ENCODE peak calls at places on chromosomes 12 and 14, in ten cellular contexts. One of them, this sample, is unnamed.

GRCh38 chr12:30515351-30515750 is 180.3 kb downstream of the IPO8 start:
- DNase-seq in lower lobe of right lung: no peak
- DNase-seq in AG09309: no peak
- DNase-seq in tibial artery: no peak
- DNase-seq in choroid plexus epithelial cell: peak
- DNase-seq in astrocyte of the spinal cord: peak
- DNase-seq in tibial nerve: no peak
- DNase-seq in K562: no peak
- DNase-seq in stomach: no peak
- DNase-seq in H7: peak
- DNase-seq in this sample: no peak

GRCh38 chr14:32379447-32379846 is 50.3 kb downstream of the AKAP6 start:
- DNase-seq in K562: no peak
- DNase-seq in astrocyte of the spinal cord: no peak
- DNase-seq in tibial artery: no peak
- DNase-seq in choroid plexus epithelial cell: no peak
- DNase-seq in lower lobe of right lung: no peak
- DNase-seq in H7: no peak
- DNase-seq in tibial nerve: no peak
- DNase-seq in stomach: no peak
- DNase-seq in AG09309: no peak
- DNase-seq in this sample: no peak

GRCh38 chr12:80262372-80263170 is 163.2 kb downstream of the OTOGL start:
- DNase-seq in astrocyte of the spinal cord: no peak
- DNase-seq in lower lobe of right lung: no peak
- DNase-seq in choroid plexus epithelial cell: no peak
- DNase-seq in tibial nerve: no peak
- DNase-seq in H7: no peak
- DNase-seq in AG09309: no peak
- DNase-seq in K562: no peak
- DNase-seq in stomach: no peak
- DNase-seq in tibial artery: no peak
- DNase-seq in this sample: no peak

GRCh38 chr14:92280554-92281262 is 42.3 kb upstream of the SLC24A4 start:
- DNase-seq in stomach: no peak
- DNase-seq in K562: no peak
- DNase-seq in choroid plexus epithelial cell: peak
- DNase-seq in H7: no peak
- DNase-seq in AG09309: no peak
- DNase-seq in tibial artery: no peak
- DNase-seq in lower lobe of right lung: no peak
- DNase-seq in tibial nerve: no peak
- DNase-seq in astrocyte of the spinal cord: no peak
- DNase-seq in this sample: no peak

GRCh38 chr12:114658002-114658441 is 26.0 kb downstream of the TBX3 start:
- DNase-seq in H7: no peak
- DNase-seq in K562: no peak
- DNase-seq in lower lobe of right lung: no peak
- DNase-seq in stomach: no peak
- DNase-seq in tibial nerve: no peak
- DNase-seq in astrocyte of the spinal cord: no peak
- DNase-seq in choroid plexus epithelial cell: no peak
- DNase-seq in AG09309: no peak
- DNase-seq in tibial artery: no peak
- DNase-seq in this sample: no peak

GRCh38 chr12:82608706-82609105 is 78.0 kb upstream of the TMTC2 start:
- DNase-seq in AG09309: peak
- DNase-seq in lower lobe of right lung: no peak
- DNase-seq in stomach: no peak
- DNase-seq in tibial nerve: no peak
- DNase-seq in K562: no peak
- DNase-seq in tibial artery: no peak
- DNase-seq in choroid plexus epithelial cell: peak
- DNase-seq in H7: no peak
- DNase-seq in astrocyte of the spinal cord: no peak
- DNase-seq in this sample: no peak

GRCh38 chr12:109944975-109945374 is 44.9 kb downstream of the TCHP start:
- DNase-seq in lower lobe of right lung: no peak
- DNase-seq in tibial nerve: no peak
- DNase-seq in K562: no peak
- DNase-seq in tibial artery: no peak
- DNase-seq in choroid plexus epithelial cell: peak
- DNase-seq in astrocyte of the spinal cord: peak
- DNase-seq in AG09309: no peak
- DNase-seq in stomach: no peak
- DNase-seq in H7: peak
- DNase-seq in this sample: no peak

GRCh38 chr14:61125314-61126082 is 144.5 kb downstream of the SLC38A6 start:
- DNase-seq in tibial artery: no peak
- DNase-seq in lower lobe of right lung: no peak
- DNase-seq in stomach: no peak
- DNase-seq in H7: no peak
- DNase-seq in astrocyte of the spinal cord: no peak
- DNase-seq in tibial nerve: no peak
- DNase-seq in AG09309: no peak
- DNase-seq in choroid plexus epithelial cell: no peak
- DNase-seq in K562: no peak
- DNase-seq in this sample: no peak

GRCh38 chr12:34336619-34337465 is 314.5 kb downstream of the ALG10 start:
- DNase-seq in tibial nerve: no peak
- DNase-seq in H7: no peak
- DNase-seq in K562: peak
- DNase-seq in stomach: no peak
- DNase-seq in astrocyte of the spinal cord: no peak
- DNase-seq in tibial artery: no peak
- DNase-seq in AG09309: no peak
- DNase-seq in choroid plexus epithelial cell: no peak
- DNase-seq in lower lobe of right lung: no peak
- DNase-seq in this sample: no peak

GRCh38 chr12:130713581-130713991 is 2.5 kb downstream of the RIMBP2 start:
- DNase-seq in stomach: no peak
- DNase-seq in H7: no peak
- DNase-seq in astrocyte of the spinal cord: no peak
- DNase-seq in K562: no peak
- DNase-seq in AG09309: no peak
- DNase-seq in tibial nerve: no peak
- DNase-seq in lower lobe of right lung: no peak
- DNase-seq in choroid plexus epithelial cell: no peak
- DNase-seq in tibial artery: peak
- DNase-seq in this sample: no peak

GRCh38 chr12:125014526-125014925 is 21.1 kb downstream of the BRI3BP start:
- DNase-seq in choroid plexus epithelial cell: no peak
- DNase-seq in astrocyte of the spinal cord: no peak
- DNase-seq in stomach: no peak
- DNase-seq in tibial nerve: no peak
- DNase-seq in AG09309: no peak
- DNase-seq in lower lobe of right lung: no peak
- DNase-seq in H7: no peak
- DNase-seq in tibial artery: no peak
- DNase-seq in K562: no peak
- DNase-seq in this sample: no peak

GRCh38 chr12:64042901-64043300 is 179.2 kb downstream of the KICS2 start:
- DNase-seq in lower lobe of right lung: no peak
- DNase-seq in AG09309: peak
- DNase-seq in H7: no peak
- DNase-seq in tibial nerve: no peak
- DNase-seq in K562: no peak
- DNase-seq in astrocyte of the spinal cord: peak
- DNase-seq in choroid plexus epithelial cell: peak
- DNase-seq in tibial artery: no peak
- DNase-seq in stomach: no peak
- DNase-seq in this sample: peak

GRCh38 chr12:1819050-1819449 is 1.3 kb upstream of the LRTM2 start:
- DNase-seq in tibial nerve: no peak
- DNase-seq in choroid plexus epithelial cell: no peak
- DNase-seq in K562: no peak
- DNase-seq in AG09309: no peak
- DNase-seq in astrocyte of the spinal cord: no peak
- DNase-seq in tibial artery: no peak
- DNase-seq in H7: no peak
- DNase-seq in lower lobe of right lung: no peak
- DNase-seq in stomach: no peak
- DNase-seq in this sample: no peak

GRCh38 chr12:1823237-1823636 is 2.9 kb downstream of the LRTM2 start:
- DNase-seq in K562: no peak
- DNase-seq in lower lobe of right lung: no peak
- DNase-seq in AG09309: no peak
- DNase-seq in H7: no peak
- DNase-seq in tibial nerve: no peak
- DNase-seq in choroid plexus epithelial cell: no peak
- DNase-seq in tibial artery: no peak
- DNase-seq in astrocyte of the spinal cord: no peak
- DNase-seq in stomach: no peak
- DNase-seq in this sample: no peak

GRCh38 chr12:1822699-1823098 is 2.3 kb downstream of the LRTM2 start:
- DNase-seq in tibial artery: no peak
- DNase-seq in lower lobe of right lung: no peak
- DNase-seq in H7: no peak
- DNase-seq in tibial nerve: no peak
- DNase-seq in astrocyte of the spinal cord: no peak
- DNase-seq in stomach: no peak
- DNase-seq in choroid plexus epithelial cell: no peak
- DNase-seq in AG09309: no peak
- DNase-seq in K562: no peak
- DNase-seq in this sample: no peak

GRCh38 chr12:1821805-1822204 is 1.4 kb downstream of the LRTM2 start:
- DNase-seq in H7: no peak
- DNase-seq in astrocyte of the spinal cord: no peak
- DNase-seq in tibial nerve: no peak
- DNase-seq in choroid plexus epithelial cell: no peak
- DNase-seq in lower lobe of right lung: no peak
- DNase-seq in stomach: no peak
- DNase-seq in tibial artery: no peak
- DNase-seq in K562: peak
- DNase-seq in AG09309: no peak
- DNase-seq in this sample: no peak

DNA sequence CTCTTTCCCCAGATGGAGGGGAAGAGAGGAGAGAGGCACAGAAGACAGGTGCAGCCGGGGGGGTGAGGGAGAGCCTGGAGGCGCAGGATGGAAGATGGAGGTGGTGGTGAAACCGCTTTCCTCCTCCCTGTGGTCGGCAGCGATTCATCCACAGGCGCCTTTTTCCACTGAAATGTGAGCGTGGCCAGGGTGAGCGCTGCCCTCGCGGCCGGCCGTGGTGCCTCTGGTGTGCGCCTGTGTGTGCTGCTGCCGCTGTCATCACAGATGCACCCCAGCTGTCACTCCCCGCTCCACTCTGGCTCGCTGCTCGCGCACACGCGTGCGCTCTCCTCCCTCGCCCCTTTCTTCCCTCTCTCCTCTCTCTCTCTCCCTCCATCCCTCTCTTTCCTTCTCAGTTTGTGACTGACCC is at the start of gene LRTM2:
- DNase-seq in choroid plexus epithelial cell: no peak
- DNase-seq in lower lobe of right lung: no peak
- DNase-seq in AG09309: no peak
- DNase-seq in K562: no peak
- DNase-seq in stomach: no peak
- DNase-seq in tibial nerve: no peak
- DNase-seq in astrocyte of the spinal cord: no peak
- DNase-seq in H7: no peak
- DNase-seq in tibial artery: no peak
- DNase-seq in this sample: no peak
- H3K4me3 ChIP-seq in choroid plexus epithelial cell: no peak
- H3K4me3 ChIP-seq in lower lobe of right lung: no peak
- H3K4me3 ChIP-seq in AG09309: no peak
- H3K4me3 ChIP-seq in K562: no peak
- H3K4me3 ChIP-seq in stomach: no peak
- H3K4me3 ChIP-seq in tibial nerve: no peak
- H3K4me3 ChIP-seq in astrocyte of the spinal cord: no peak
- H3K4me3 ChIP-seq in H7: peak
- H3K4me3 ChIP-seq in tibial artery: no peak
- H3K4me3 ChIP-seq in this sample: no peak

GRCh38 chr14:69356903-69357543 is 41.1 kb downstream of the ERH start:
- DNase-seq in lower lobe of right lung: no peak
- DNase-seq in astrocyte of the spinal cord: no peak
- DNase-seq in tibial artery: no peak
- DNase-seq in K562: no peak
- DNase-seq in AG09309: no peak
- DNase-seq in choroid plexus epithelial cell: no peak
- DNase-seq in tibial nerve: no peak
- DNase-seq in stomach: no peak
- DNase-seq in H7: peak
- DNase-seq in this sample: no peak
- H3K4me3 ChIP-seq in lower lobe of right lung: no peak
- H3K4me3 ChIP-seq in astrocyte of the spinal cord: no peak
- H3K4me3 ChIP-seq in tibial artery: no peak
- H3K4me3 ChIP-seq in K562: no peak
- H3K4me3 ChIP-seq in AG09309: no peak
- H3K4me3 ChIP-seq in choroid plexus epithelial cell: no peak
- H3K4me3 ChIP-seq in tibial nerve: no peak
- H3K4me3 ChIP-seq in stomach: no peak
- H3K4me3 ChIP-seq in H7: no peak
- H3K4me3 ChIP-seq in this sample: no peak

DNA sequence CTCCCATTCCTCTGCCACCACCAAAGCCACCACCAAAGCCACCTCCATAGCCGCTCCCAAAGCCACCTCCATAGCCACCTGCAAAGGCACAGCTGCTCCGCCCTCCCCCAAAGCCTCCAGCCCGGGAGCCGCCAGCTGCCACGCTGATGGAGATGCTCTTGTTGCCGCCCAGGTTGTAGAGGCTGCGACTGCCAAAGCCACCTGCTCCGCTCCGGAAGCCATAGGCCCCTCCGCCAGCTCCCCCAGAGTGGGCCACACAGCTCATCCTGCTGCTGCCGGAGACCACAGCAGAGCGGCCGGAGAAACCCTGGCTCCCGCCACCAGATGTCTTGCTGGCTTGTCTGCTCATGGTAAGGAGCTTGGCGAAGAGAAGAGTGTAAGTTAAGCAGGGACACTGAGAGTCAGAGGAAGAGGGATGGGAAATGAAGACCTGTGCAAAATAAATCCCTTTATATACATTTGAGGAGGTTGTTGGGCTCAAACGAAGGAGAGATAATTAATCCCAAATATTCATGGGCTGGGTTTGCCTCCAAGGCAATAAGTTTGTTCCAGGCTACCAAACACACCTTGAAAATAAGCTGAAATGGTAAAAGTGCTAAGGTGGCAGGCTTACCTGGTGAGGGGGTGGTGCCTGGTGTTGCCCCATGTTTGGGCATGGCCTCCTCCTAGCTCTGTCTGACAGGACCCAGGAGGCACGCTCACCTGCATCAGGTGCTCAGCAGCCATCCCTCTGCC is at the start of gene KRT3:
- DNase-seq in stomach: no peak
- DNase-seq in AG09309: no peak
- DNase-seq in K562: no peak
- DNase-seq in H7: no peak
- DNase-seq in tibial artery: no peak
- DNase-seq in astrocyte of the spinal cord: no peak
- DNase-seq in lower lobe of right lung: no peak
- DNase-seq in tibial nerve: no peak
- DNase-seq in choroid plexus epithelial cell: no peak
- DNase-seq in this sample: no peak
- H3K4me3 ChIP-seq in stomach: no peak
- H3K4me3 ChIP-seq in AG09309: no peak
- H3K4me3 ChIP-seq in K562: no peak
- H3K4me3 ChIP-seq in H7: no peak
- H3K4me3 ChIP-seq in tibial artery: no peak
- H3K4me3 ChIP-seq in astrocyte of the spinal cord: no peak
- H3K4me3 ChIP-seq in lower lobe of right lung: no peak
- H3K4me3 ChIP-seq in tibial nerve: no peak
- H3K4me3 ChIP-seq in choroid plexus epithelial cell: no peak
- H3K4me3 ChIP-seq in this sample: no peak

GRCh38 chr14:70601162-70601561 is 707 bp upstream of the MED6 start:
- DNase-seq in tibial artery: no peak
- DNase-seq in AG09309: peak
- DNase-seq in astrocyte of the spinal cord: no peak
- DNase-seq in K562: no peak
- DNase-seq in H7: no peak
- DNase-seq in stomach: no peak
- DNase-seq in lower lobe of right lung: no peak
- DNase-seq in choroid plexus epithelial cell: peak
- DNase-seq in tibial nerve: no peak
- DNase-seq in this sample: no peak
- H3K4me3 ChIP-seq in tibial artery: peak
- H3K4me3 ChIP-seq in AG09309: peak
- H3K4me3 ChIP-seq in astrocyte of the spinal cord: peak
- H3K4me3 ChIP-seq in K562: peak
- H3K4me3 ChIP-seq in H7: peak
- H3K4me3 ChIP-seq in stomach: peak
- H3K4me3 ChIP-seq in lower lobe of right lung: peak
- H3K4me3 ChIP-seq in choroid plexus epithelial cell: peak
- H3K4me3 ChIP-seq in tibial nerve: peak
- H3K4me3 ChIP-seq in this sample: peak

This sample was measured in skeletal muscle cell.